ENCODE peak calls at places on chromosomes 3 and 15, in ten cellular contexts. N is endothelial cell, K is GM10248, V is cardiac fibroblast, T is RWPE1, D is esophagus squamous epithelium, G is nephron progenitor cell, S is fibroblast of lung, P is HFF-Myc, F is HCT116. U is an unnamed sample.

GRCh38 chr3:178671261-178672191 is 135.3 kb downstream of the KCNMB2 start:
- DNase-seq in N (no peak), K (no peak), V (peak), T (peak), D (no peak), G (no peak), S (peak), P (peak), F (no peak), U (no peak)

GRCh38 chr3:151011427-151011826 is 38.9 kb upstream of the CLRN1 start:
- DNase-seq in N (no peak), K (no peak), V (peak), T (peak), D (no peak), G (no peak), S (peak), P (peak), F (no peak), U (no peak)

GRCh38 chr3:148309390-148310035 is 388.2 kb upstream of the AGTR1 start:
- DNase-seq in N (peak), K (peak), V (peak), T (peak), D (no peak), G (peak), S (peak), P (no peak), F (peak), U (peak)

GRCh38 chr3:170259853-170260386 is 37.7 kb downstream of the PRKCI start:
- DNase-seq in N (no peak), K (no peak), V (no peak), T (peak), D (no peak), G (no peak), S (peak), P (no peak), F (no peak), U (no peak)

GRCh38 chr3:14007006-14007405 is 117.7 kb downstream of the CHCHD4 start:
- DNase-seq in N (no peak), K (no peak), V (no peak), T (no peak), D (no peak), G (no peak), S (peak), P (no peak), F (no peak), U (no peak)

GRCh38 chr3:37984051-37984450 is 6.5 kb upstream of the VILL start:
- DNase-seq in N (no peak), K (no peak), V (no peak), T (no peak), D (no peak), G (no peak), S (no peak), P (no peak), F (no peak), U (no peak)

GRCh38 chr3:69239063-69239462 is 116.7 kb upstream of the LMOD3 start:
- DNase-seq in N (peak), K (no peak), V (no peak), T (no peak), D (no peak), G (no peak), S (no peak), P (no peak), F (no peak), U (no peak)

GRCh38 chr15:29570931-29571727 is 251.1 kb downstream of the TJP1 start:
- DNase-seq in N (peak), K (no peak), V (peak), T (peak), D (no peak), G (peak), S (peak), P (no peak), F (no peak), U (no peak)

GRCh38 chr15:60583946-60584345 is 105.0 kb upstream of the ICE2 start:
- DNase-seq in N (no peak), K (no peak), V (no peak), T (no peak), D (no peak), G (no peak), S (no peak), P (no peak), F (no peak), U (no peak)

GRCh38 chr3:128548426-128549282 is 55.7 kb upstream of the GATA2 start:
- DNase-seq in N (no peak), K (no peak), V (peak), T (no peak), D (no peak), G (no peak), S (peak), P (no peak), F (no peak), U (no peak)

GRCh38 chr3:36792342-36792741 is 28.0 kb upstream of the DCLK3 start:
- DNase-seq in N (peak), K (peak), V (peak), T (peak), D (no peak), G (peak), S (peak), P (no peak), F (peak), U (no peak)

GRCh38 chr3:136251511-136251910 is 1.4 kb downstream of the PCCB start:
- DNase-seq in N (no peak), K (peak), V (no peak), T (no peak), D (no peak), G (no peak), S (no peak), P (no peak), F (no peak), U (no peak)

GRCh38 chr15:80059786-80060489 is 462 bp downstream of the ZFAND6 start:
- DNase-seq in N (peak), K (peak), V (peak), T (peak), D (no peak), G (peak), S (peak), P (no peak), F (peak), U (no peak)

GRCh38 chr3:38548154-38548931 is 52.2 kb downstream of the EXOG start:
- DNase-seq in N (no peak), K (no peak), V (no peak), T (no peak), D (no peak), G (no peak), S (peak), P (no peak), F (no peak), U (no peak)

GRCh38 chr3:177468816-177469590 is 271.7 kb upstream of the TBL1XR1 start:
- DNase-seq in N (no peak), K (no peak), V (peak), T (no peak), D (no peak), G (no peak), S (peak), P (no peak), F (no peak), U (no peak)

GRCh38 chr15:76293361-76293760 is 17.9 kb downstream of the ETFA start:
- DNase-seq in N (no peak), K (peak), V (no peak), T (no peak), D (no peak), G (no peak), S (peak), P (no peak), F (no peak), U (no peak)

GRCh38 chr15:44340410-44340809 is 51.9 kb downstream of the GOLM2 start:
- DNase-seq in N (no peak), K (no peak), V (peak), T (peak), D (no peak), G (no peak), S (peak), P (peak), F (no peak), U (peak)

GRCh38 chr3:48715179-48715800 is 1.7 kb downstream of the IP6K2 start:
- DNase-seq in N (no peak), K (no peak), V (peak), T (no peak), D (no peak), G (peak), S (peak), P (no peak), F (no peak), U (no peak)

GRCh38 chr3:16609927-16610580 is 4.8 kb upstream of the DAZL start:
- DNase-seq in N (no peak), K (no peak), V (peak), T (no peak), D (no peak), G (no peak), S (no peak), P (no peak), F (no peak), U (no peak)

GRCh38 chr3:197555281-197556261 is at the start of gene BDH1:
- DNase-seq in N (peak), K (peak), V (no peak), T (peak), D (no peak), G (peak), S (no peak), P (peak), F (no peak), U (no peak)

GRCh38 chr3:23720885-23721284 is 84.9 kb upstream of the UBE2E1 start:
- DNase-seq in N (no peak), K (no peak), V (no peak), T (no peak), D (no peak), G (no peak), S (no peak), P (no peak), F (no peak), U (no peak)

GRCh38 chr3:31275038-31275562 is 257.6 kb upstream of the STT3B start:
- DNase-seq in N (no peak), K (no peak), V (peak), T (peak), D (no peak), G (no peak), S (peak), P (no peak), F (no peak), U (no peak)

GRCh38 chr15:72740202-72740601 is 43.4 kb downstream of the ADPGK start:
- DNase-seq in N (no peak), K (peak), V (no peak), T (no peak), D (no peak), G (no peak), S (no peak), P (no peak), F (no peak), U (no peak)

GRCh38 chr3:46709147-46709654 is 8.0 kb downstream of the TMIE start:
- DNase-seq in N (no peak), K (no peak), V (no peak), T (no peak), D (no peak), G (no peak), S (no peak), P (no peak), F (no peak), U (no peak)

GRCh38 chr15:96352594-96353377 is 22.3 kb downstream of the NR2F2 start:
- DNase-seq in N (no peak), K (no peak), V (no peak), T (no peak), D (no peak), G (no peak), S (peak), P (no peak), F (no peak), U (no peak)

GRCh38 chr15:96355561-96356129 is 25.1 kb downstream of the NR2F2 start:
- DNase-seq in N (no peak), K (no peak), V (no peak), T (no peak), D (no peak), G (no peak), S (no peak), P (no peak), F (no peak), U (no peak)

GRCh38 chr15:96353378-96353930 is 23.0 kb downstream of the NR2F2 start:
- DNase-seq in N (no peak), K (no peak), V (no peak), T (no peak), D (no peak), G (no peak), S (no peak), P (no peak), F (no peak), U (no peak)

GRCh38 chr15:96354731-96355560 is 24.4 kb downstream of the NR2F2 start:
- DNase-seq in N (no peak), K (no peak), V (peak), T (no peak), D (no peak), G (no peak), S (peak), P (no peak), F (no peak), U (peak)

DNA sequence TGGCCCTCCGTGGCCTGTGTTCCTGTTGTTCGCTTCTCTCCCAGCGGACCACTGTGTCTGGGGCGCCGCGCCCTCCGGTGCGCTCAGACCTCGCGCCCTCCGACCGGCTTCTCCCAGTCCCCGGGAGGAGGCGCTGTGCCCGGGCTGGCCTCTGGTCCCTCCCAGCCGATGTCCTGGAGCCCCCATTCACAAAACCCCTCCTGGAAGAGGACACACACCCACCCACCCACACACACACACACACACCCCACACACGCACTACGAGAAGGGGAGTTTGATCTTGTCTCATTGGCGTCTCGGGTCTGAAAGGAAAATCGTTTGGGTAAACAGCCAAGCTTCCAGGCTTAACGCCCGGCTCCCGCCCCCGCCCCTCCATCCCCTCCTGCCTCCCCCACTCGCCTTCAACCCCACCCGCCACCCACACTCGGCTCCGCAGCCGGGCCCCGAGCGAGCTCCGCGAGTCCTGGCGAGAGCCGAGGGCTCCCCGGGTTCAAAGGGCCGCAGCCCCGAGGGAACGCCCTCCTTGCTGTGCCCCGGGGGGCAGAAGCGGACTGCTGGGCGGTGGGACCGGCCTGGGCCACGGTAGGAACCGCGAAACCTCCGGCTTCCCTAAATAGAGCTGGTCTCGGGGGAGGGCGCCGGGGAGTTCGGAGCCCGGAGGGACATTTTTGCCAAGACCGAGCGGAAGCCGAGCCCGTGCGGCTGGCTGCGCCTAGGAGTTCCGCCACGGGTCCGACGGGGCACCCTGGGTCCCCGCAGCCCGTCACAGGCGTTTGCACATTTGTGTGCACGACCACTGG is 23.6 kb downstream of the NR2F2 start:
- DNase-seq in N (peak), K (no peak), V (peak), T (no peak), D (no peak), G (peak), S (peak), P (no peak), F (no peak), U (no peak)
- TF ChIP-seq CTCF in N (peak), K (no peak), V (peak), T (peak), D (peak), G (peak), S (peak), P (peak), F (no peak), U (peak)

DNA sequence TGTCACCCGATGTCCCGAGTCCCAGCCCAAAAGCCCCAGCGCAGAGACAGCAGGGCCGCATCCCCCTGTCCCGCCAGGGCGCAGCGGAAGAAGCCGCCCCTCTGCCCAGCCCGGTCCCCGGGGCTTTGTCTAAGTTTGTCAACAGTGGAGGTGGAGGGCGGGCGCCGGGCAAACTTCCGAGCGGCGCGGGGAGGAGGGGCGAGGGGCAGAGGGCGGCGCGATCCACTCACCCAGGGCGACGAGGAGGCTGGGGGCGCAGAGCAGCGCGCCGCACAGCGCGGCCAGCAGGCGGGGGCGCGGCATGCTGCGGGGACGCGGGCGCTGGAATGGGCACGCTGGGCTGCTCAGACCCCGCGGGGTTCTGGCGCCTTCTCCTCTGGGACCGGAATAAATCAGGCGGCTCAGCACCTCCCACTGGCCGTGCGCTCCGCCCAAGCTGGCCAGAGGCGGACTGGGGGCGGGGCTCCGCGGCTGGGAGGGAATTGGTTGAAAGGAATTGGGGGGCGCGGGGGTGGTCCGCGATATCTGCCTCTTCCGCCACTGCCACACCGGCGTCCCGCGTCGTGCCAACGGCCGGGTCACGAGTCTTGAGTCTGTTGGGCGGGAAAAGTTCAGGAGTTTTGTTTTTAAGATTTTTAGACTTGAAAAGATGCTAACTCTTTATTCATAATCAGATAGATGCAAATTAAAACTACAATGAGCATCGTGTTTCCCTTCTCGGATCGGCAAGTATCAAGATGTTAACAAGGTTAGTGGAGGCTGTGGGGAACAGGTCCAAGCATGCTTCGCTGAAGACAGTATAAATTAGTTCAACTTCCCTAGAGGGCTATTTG is at the start of gene MFGE8:
- DNase-seq in N (peak), K (peak), V (peak), T (peak), D (no peak), G (peak), S (peak), P (no peak), F (no peak), U (no peak)
- TF ChIP-seq CTCF in N (no peak), K (no peak), V (no peak), T (no peak), D (no peak), G (no peak), S (peak), P (no peak), F (peak), U (no peak)

GRCh38 chr3:153667341-153667740 is 453.8 kb upstream of the ARHGEF26 start:
- DNase-seq in N (no peak), K (no peak), V (peak), T (no peak), D (no peak), G (no peak), S (no peak), P (no peak), F (no peak), U (no peak)

GRCh38 chr3:153673853-153674252 is 447.3 kb upstream of the ARHGEF26 start:
- DNase-seq in N (no peak), K (no peak), V (no peak), T (no peak), D (no peak), G (no peak), S (no peak), P (no peak), F (no peak), U (no peak)

GRCh38 chr3:153670577-153670976 is 450.6 kb upstream of the ARHGEF26 start:
- DNase-seq in N (no peak), K (no peak), V (no peak), T (no peak), D (no peak), G (no peak), S (no peak), P (no peak), F (no peak), U (no peak)

GRCh38 chr3:153666911-153667310 is 454.3 kb upstream of the ARHGEF26 start:
- DNase-seq in N (no peak), K (no peak), V (no peak), T (no peak), D (no peak), G (no peak), S (no peak), P (no peak), F (no peak), U (no peak)

GRCh38 chr3:153669527-153669926 is 451.7 kb upstream of the ARHGEF26 start:
- DNase-seq in N (no peak), K (no peak), V (no peak), T (no peak), D (no peak), G (no peak), S (no peak), P (no peak), F (no peak), U (no peak)
- TF ChIP-seq CTCF in N (no peak), K (no peak), V (no peak), T (no peak), D (no peak), G (peak), S (peak), P (peak), F (peak), U (peak)

GRCh38 chr3:184240384-184241140 is 8.2 kb downstream of the ALG3 start:
- DNase-seq in N (peak), K (peak), V (peak), T (no peak), D (no peak), G (peak), S (peak), P (no peak), F (no peak), U (no peak)

GRCh38 chr3:184241141-184241446 is 7.7 kb downstream of the ALG3 start:
- DNase-seq in N (no peak), K (no peak), V (no peak), T (no peak), D (no peak), G (no peak), S (no peak), P (no peak), F (no peak), U (no peak)

GRCh38 chr3:184239710-184240109 is 9.1 kb downstream of the ALG3 start:
- DNase-seq in N (no peak), K (no peak), V (no peak), T (no peak), D (no peak), G (no peak), S (no peak), P (no peak), F (no peak), U (no peak)

GRCh38 chr3:184242297-184242685 is 6.5 kb downstream of the ALG3 start:
- DNase-seq in N (no peak), K (no peak), V (no peak), T (no peak), D (no peak), G (no peak), S (no peak), P (no peak), F (no peak), U (no peak)

GRCh38 chr3:184241447-184242296 is 7.1 kb downstream of the ALG3 start:
- DNase-seq in N (peak), K (peak), V (peak), T (peak), D (no peak), G (peak), S (peak), P (no peak), F (no peak), U (no peak)
- TF ChIP-seq CTCF in N (no peak), K (peak), V (peak), T (peak), D (peak), G (peak), S (peak), P (peak), F (peak), U (peak)

GRCh38 chr3:87298111-87298718 is 21.8 kb upstream of the POU1F1 start:
- DNase-seq in N (no peak), K (peak), V (peak), T (peak), D (no peak), G (no peak), S (peak), P (no peak), F (peak), U (peak)
- TF ChIP-seq CTCF in N (peak), K (peak), V (peak), T (peak), D (peak), G (peak), S (peak), P (peak), F (peak), U (peak)

GRCh38 chr3:28348637-28349396 is at the start of the genes AZI2 and ZCWPW2:
- DNase-seq in N (peak), K (peak), V (peak), T (peak), D (peak), G (peak), S (peak), P (peak), F (peak), U (peak)
- TF ChIP-seq CTCF in N (no peak), K (peak), V (peak), T (no peak), D (no peak), G (no peak), S (no peak), P (no peak), F (no peak), U (peak)

GRCh38 chr3:55818485-55818884 is 331.4 kb upstream of the WNT5A start:
- DNase-seq in N (no peak), K (no peak), V (no peak), T (no peak), D (no peak), G (no peak), S (no peak), P (no peak), F (no peak), U (no peak)
- TF ChIP-seq CTCF in N (no peak), K (no peak), V (no peak), T (no peak), D (no peak), G (no peak), S (no peak), P (no peak), F (no peak), U (no peak)

GRCh38 chr15:93052090-93052892 is 36.7 kb downstream of the RGMA start:
- DNase-seq in N (no peak), K (no peak), V (no peak), T (no peak), D (no peak), G (no peak), S (no peak), P (no peak), F (no peak), U (no peak)
- TF ChIP-seq CTCF in N (no peak), K (peak), V (no peak), T (no peak), D (no peak), G (no peak), S (peak), P (no peak), F (peak), U (no peak)

U was measured in AG09319.